ENCODE peak calls at places on chromosomes 5 and 9, in four cellular contexts. I is HepG2, T is GM12878, H is K562. S is an unnamed sample.

GRCh38 chr5:612498-613424 is 621 bp downstream of the CEP72 start:
- DNase-seq in I (no peak), T (no peak), H (no peak), S (peak; percentile 40)

GRCh38 chr5:81247441-81247972 is 14.4 kb downstream of the CKMT2 start:
- DNase-seq in I (no peak), T (no peak), H (no peak), S (no peak)

GRCh38 chr9:106634183-106634582 is 228.8 kb upstream of the ZNF462 start:
- DNase-seq in I (no peak), T (no peak), H (no peak), S (no peak)

GRCh38 chr9:94865599-94866456 is 139.3 kb downstream of the AOPEP start:
- DNase-seq in I (no peak), T (no peak), H (no peak), S (no peak)

GRCh38 chr5:138643040-138643791 is 68.0 kb upstream of the HSPA9 start:
- DNase-seq in I (no peak), T (no peak), H (no peak), S (no peak)

GRCh38 chr9:96674914-96675538 is 19.9 kb upstream of the PRXL2C start:
- DNase-seq in I (no peak), T (no peak), H (no peak), S (no peak)

GRCh38 chr5:20276061-20276958 is 288.3 kb upstream of the CDH18 start:
- DNase-seq in I (peak; percentile 1), T (no peak), H (no peak), S (peak; percentile 91)

GRCh38 chr9:96875460-96876142 is 21.3 kb upstream of the ZNF782 start:
- DNase-seq in I (peak; percentile 96), T (peak; percentile 51), H (no peak), S (peak; percentile 89)

GRCh38 chr5:150607105-150607504 is 33.4 kb upstream of the SYNPO start:
- DNase-seq in I (no peak), T (no peak), H (no peak), S (no peak)

GRCh38 chr5:172224996-172225395 is 31.0 kb downstream of the EFCAB9 start:
- DNase-seq in I (no peak), T (peak; percentile 13), H (no peak), S (no peak)

GRCh38 chr9:6224393-6225154 is 9.0 kb downstream of the IL33 start:
- DNase-seq in I (no peak), T (no peak), H (no peak), S (no peak)

GRCh38 chr9:109315889-109316640 is 4.8 kb downstream of the EPB41L4B start:
- DNase-seq in I (peak; percentile 34), T (no peak), H (no peak), S (peak; percentile 82)

GRCh38 chr5:61327761-61328753 is 4.0 kb upstream of the ZSWIM6 start:
- DNase-seq in I (peak; percentile 56), T (peak; percentile 48), H (no peak), S (peak; percentile 56)

GRCh38 chr5:143886621-143887301 is 74.8 kb downstream of the HMHB1 start:
- DNase-seq in I (no peak), T (no peak), H (no peak), S (no peak)

GRCh38 chr9:101054657-101055056 is 26.1 kb downstream of the PLPPR1 start:
- DNase-seq in I (no peak), T (no peak), H (no peak), S (no peak)

GRCh38 chr5:72695659-72696058 is 120.8 kb upstream of the TNPO1 start:
- DNase-seq in I (no peak), T (no peak), H (no peak), S (no peak)

GRCh38 chr5:884345-885126 is 8.1 kb downstream of the BRD9 start:
- DNase-seq in I (no peak), T (no peak), H (no peak), S (no peak)

GRCh38 chr5:148909001-148909400 is 82.6 kb downstream of the ADRB2 start:
- DNase-seq in I (no peak), T (no peak), H (no peak), S (no peak)

GRCh38 chr5:14004598-14005394 is 60.3 kb upstream of the DNAH5 start:
- DNase-seq in I (no peak), T (no peak), H (no peak), S (no peak)

GRCh38 chr9:83962165-83962564 is 17.9 kb downstream of the HNRNPK start:
- DNase-seq in I (no peak), T (no peak), H (no peak), S (no peak)

GRCh38 chr5:88226881-88227450 is 41.7 kb downstream of the TMEM161B start:
- DNase-seq in I (no peak), T (no peak), H (no peak), S (no peak)

GRCh38 chr9:104905931-104906330 is 22.0 kb downstream of the ABCA1 start:
- DNase-seq in I (no peak), T (no peak), H (no peak), S (no peak)

GRCh38 chr9:104905153-104905901 is 22.6 kb downstream of the ABCA1 start:
- DNase-seq in I (no peak), T (no peak), H (no peak), S (no peak)

GRCh38 chr9:104906441-104907277 is 21.3 kb downstream of the ABCA1 start:
- DNase-seq in I (no peak), T (no peak), H (no peak), S (no peak)

GRCh38 chr9:104900871-104901270 is 27.1 kb downstream of the ABCA1 start:
- DNase-seq in I (no peak), T (no peak), H (no peak), S (no peak)

GRCh38 chr9:104903609-104904008 is 24.3 kb downstream of the ABCA1 start:
- DNase-seq in I (peak; percentile 38), T (no peak), H (no peak), S (no peak)
- TF ChIP-seq CHD4 in I (no peak), T (no peak), H (no peak), S (no peak)

GRCh38 chr5:36442796-36443195 is 141.1 kb upstream of the RANBP3L start:
- DNase-seq in I (no peak), T (no peak), H (no peak), S (no peak)
- TF ChIP-seq CHD4 in I (no peak), T (no peak), H (no peak), S (no peak)

DNA sequence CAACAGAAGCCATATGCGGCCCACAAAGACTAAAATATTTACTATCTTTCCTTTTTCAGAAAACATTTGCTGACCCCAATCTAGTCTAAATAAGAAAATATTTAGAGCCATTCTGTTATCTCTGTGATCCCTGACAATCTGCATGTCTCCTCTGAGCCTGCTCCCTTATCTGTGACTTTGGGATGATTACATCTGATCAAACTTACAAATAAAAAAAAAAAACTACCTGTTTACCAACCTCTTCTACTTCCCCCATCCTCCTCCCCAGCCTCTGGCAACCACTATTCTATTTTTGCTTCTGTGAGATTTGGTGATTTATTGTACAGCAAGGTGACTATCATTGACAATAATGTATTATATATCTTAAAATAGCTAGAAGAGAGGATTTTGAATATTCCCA is 176.3 kb upstream of the CD180 start:
- DNase-seq in I (no peak), T (no peak), H (no peak), S (no peak)
- TF ChIP-seq CHD4 in I (no peak), T (no peak), H (no peak), S (no peak)

DNA sequence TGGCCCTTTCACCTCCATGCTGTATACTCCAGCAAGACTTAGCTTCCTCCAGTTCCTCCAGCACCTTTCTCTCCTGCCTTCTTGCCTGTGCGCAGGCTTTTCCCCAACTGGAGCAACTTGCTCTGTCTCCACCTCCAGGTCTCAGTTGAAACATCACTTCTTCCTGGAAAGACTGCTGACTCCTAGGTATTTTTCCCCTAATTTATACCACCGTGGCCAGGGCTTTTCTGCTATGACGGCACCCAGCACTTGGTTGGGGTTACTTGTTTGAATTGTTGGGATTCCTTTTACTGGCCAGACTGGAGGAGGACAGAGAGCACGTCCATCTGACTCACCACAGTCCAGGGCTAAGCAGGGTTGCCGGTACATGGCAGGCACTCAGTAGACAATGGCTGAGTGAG is 67.5 kb downstream of the KCNIP1 start:
- DNase-seq in I (peak; percentile 4), T (no peak), H (no peak), S (peak; percentile 57)
- TF ChIP-seq CHD4 in I (no peak), T (no peak), H (no peak), S (no peak)

DNA sequence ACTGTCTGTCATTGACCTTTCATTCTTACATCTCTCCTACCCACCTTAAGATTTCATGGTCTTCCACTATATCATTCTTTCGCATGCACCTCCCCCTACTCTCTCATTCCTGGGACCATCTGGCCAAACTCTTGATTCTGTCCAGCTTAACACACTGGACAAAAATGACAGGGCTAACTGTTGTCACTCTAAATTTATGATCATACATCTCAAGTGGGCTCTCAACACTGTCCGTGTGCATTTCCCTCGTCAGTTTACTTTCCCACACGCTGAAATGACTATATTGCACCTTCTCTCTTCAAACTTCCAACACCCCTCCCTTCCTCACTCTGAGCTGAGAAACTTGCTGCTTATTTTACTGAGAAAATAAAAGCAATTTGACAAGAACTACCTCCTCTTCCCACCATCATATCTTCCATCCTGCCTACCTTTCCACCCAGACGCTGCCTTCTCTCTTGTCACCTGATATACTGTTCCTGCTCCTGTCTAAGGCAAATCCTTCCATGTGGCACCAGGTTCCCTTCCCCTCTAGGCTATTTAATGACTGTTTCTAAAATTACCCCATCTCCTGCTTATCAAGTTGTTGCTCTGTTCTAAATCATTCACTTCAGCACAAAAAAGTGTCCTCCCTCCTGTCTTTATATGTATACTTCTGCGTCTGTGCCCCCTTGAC is 8.1 kb upstream of the KLF9 start:
- DNase-seq in I (no peak), T (no peak), H (no peak), S (no peak)
- TF ChIP-seq CHD4 in I (no peak), T (no peak), H (no peak), S (no peak)

GRCh38 chr5:135667662-135668061 is 88.9 kb upstream of the CXCL14 start:
- DNase-seq in I (peak; percentile 10), T (no peak), H (no peak), S (no peak)
- TF ChIP-seq CHD4 in I (no peak), T (no peak), H (no peak), S (no peak)

DNA sequence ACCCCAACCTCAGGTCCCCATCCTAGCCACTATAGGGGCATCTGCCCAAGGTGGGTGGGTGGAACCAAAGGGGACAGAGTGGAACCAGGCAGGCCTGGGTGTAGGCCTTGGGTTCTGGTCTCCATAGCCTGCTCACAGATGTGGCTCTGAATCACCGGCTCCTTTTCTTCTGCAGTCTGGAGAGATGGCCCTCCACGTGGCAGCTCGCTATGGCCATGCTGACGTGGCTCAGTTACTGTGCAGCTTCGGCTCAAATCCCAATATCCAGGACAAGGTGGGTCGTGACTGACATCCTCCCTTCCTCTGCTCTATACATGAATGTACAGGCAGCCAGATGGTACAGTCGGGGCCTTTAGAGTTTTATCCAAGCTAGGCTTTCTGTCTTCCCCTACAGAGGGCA is 77.3 kb upstream of the CTSL start:
- DNase-seq in I (no peak), T (no peak), H (no peak), S (no peak)
- TF ChIP-seq CHD4 in I (no peak), T (no peak), H (no peak), S (no peak)

GRCh38 chr9:127396253-127396807 is 639 bp upstream of the SLC2A8 start:
- DNase-seq in I (no peak), T (no peak), H (no peak), S (no peak)
- TF ChIP-seq CHD4 in I (no peak), T (no peak), H (no peak), S (no peak)

S was measured in A549.